ENCODE peak calls at places on chromosome 4, in six cellular contexts. M, A, D, W, V and G are unnamed samples.

GRCh38 chr4:6665320-6665654 is 24.8 kb downstream of the MRFAP1 start:
- DNase-seq in A (no peak), M (no peak), D (no peak), W (no peak), V (no peak), G (no peak)

GRCh38 chr4:59179372-59179771 is 2020.8 kb upstream of the ADGRL3 start:
- DNase-seq in V (no peak), M (no peak), A (no peak), D (no peak), W (no peak), G (no peak)

GRCh38 chr4:147732516-147733193 is 767 bp downstream of the ARHGAP10 start:
- DNase-seq in W (no peak), V (no peak), M (peak), A (peak), D (no peak), G (no peak)

GRCh38 chr4:16194199-16194598 is 32.1 kb downstream of the TAPT1 start:
- DNase-seq in W (peak), A (no peak), V (no peak), M (no peak), D (no peak), G (no peak)

GRCh38 chr4:76640252-76640925 is 205.4 kb downstream of the SHROOM3 start:
- DNase-seq in A (no peak), D (peak), M (no peak), V (no peak), W (no peak), G (no peak)

GRCh38 chr4:183658362-183659028 is 490 bp downstream of the RWDD4 start:
- DNase-seq in A (no peak), W (peak), V (no peak), D (no peak), M (peak), G (no peak)

GRCh38 chr4:26048962-26049361 is 134.9 kb downstream of the SMIM20 start:
- DNase-seq in V (no peak), W (no peak), M (no peak), A (no peak), D (no peak), G (no peak)

GRCh38 chr4:174403177-174403543 is 119.1 kb downstream of the HPGD start:
- DNase-seq in A (no peak), D (no peak), M (no peak), V (no peak), W (no peak), G (no peak)

GRCh38 chr4:46994007-46994405 is 625 bp upstream of the GABRA4 start:
- DNase-seq in M (no peak), A (no peak), V (no peak), D (no peak), W (no peak), G (no peak)

GRCh38 chr4:182531555-182532162 is 288.5 kb downstream of the TENM3 start:
- DNase-seq in W (no peak), M (no peak), V (no peak), A (no peak), D (no peak), G (peak)

GRCh38 chr4:169270156-169270809 is 473 bp downstream of the SH3RF1 start:
- DNase-seq in M (peak), W (peak), D (no peak), A (peak), V (no peak), G (peak)

GRCh38 chr4:56680266-56680665 is 830 bp downstream of the HOPX start:
- DNase-seq in D (no peak), W (no peak), A (no peak), M (no peak), V (no peak), G (no peak)

GRCh38 chr4:142160509-142160908 is 524.1 kb downstream of the IL15 start:
- DNase-seq in W (no peak), A (no peak), D (no peak), M (no peak), V (no peak), G (no peak)

GRCh38 chr4:115675721-115676120 is 562.3 kb upstream of the NDST4 start:
- DNase-seq in D (no peak), V (no peak), M (no peak), W (no peak), A (no peak), G (no peak)

GRCh38 chr4:112546476-112546875 is 30.5 kb upstream of the NEUROG2 start:
- DNase-seq in V (no peak), A (no peak), M (no peak), D (no peak), W (no peak), G (no peak)

GRCh38 chr4:2940267-2941137 is 22.7 kb downstream of the NOP14 start:
- DNase-seq in D (no peak), V (no peak), M (peak), W (no peak), A (no peak), G (no peak)

GRCh38 chr4:45006078-45006477 is 279.7 kb upstream of the GNPDA2 start:
- DNase-seq in A (no peak), W (no peak), M (no peak), V (no peak), D (no peak), G (no peak)

GRCh38 chr4:76782837-76783236 is 115.1 kb downstream of the SOWAHB start:
- DNase-seq in V (no peak), A (no peak), D (no peak), W (peak), M (no peak), G (no peak)

GRCh38 chr4:160423879-160424451 is 1321.1 kb downstream of the RAPGEF2 start:
- DNase-seq in V (no peak), M (no peak), A (no peak), W (peak), D (no peak), G (no peak)

GRCh38 chr4:152997235-152997735 is 61.2 kb downstream of the FHDC1 start:
- DNase-seq in M (no peak), A (no peak), D (no peak), W (no peak), V (no peak), G (no peak)

GRCh38 chr4:168636506-168637176 is 139.8 kb downstream of the PALLD start:
- DNase-seq in M (no peak), V (no peak), D (no peak), W (peak), A (no peak), G (no peak)